ENCODE peak calls at places on chromosome 4, in seven cellular contexts. One of them, this sample, is unnamed.

GRCh38 chr4:67051000-67051789 is 494.1 kb downstream of the CENPC start:
- DNase-seq in HCT116: no peak
- DNase-seq in kidney: no peak
- DNase-seq in glutamatergic neuron: no peak
- DNase-seq in lower lobe of right lung: no peak
- DNase-seq in AG10803: no peak
- DNase-seq in pancreas: no peak
- DNase-seq in this sample: no peak

GRCh38 chr4:117495802-117496201 is 410.4 kb upstream of the TRAM1L1 start:
- DNase-seq in HCT116: no peak
- DNase-seq in kidney: no peak
- DNase-seq in glutamatergic neuron: no peak
- DNase-seq in lower lobe of right lung: no peak
- DNase-seq in AG10803: no peak
- DNase-seq in pancreas: no peak
- DNase-seq in this sample: no peak

GRCh38 chr4:89797117-89797516 is 39.8 kb downstream of the SNCA start:
- DNase-seq in HCT116: no peak
- DNase-seq in kidney: peak
- DNase-seq in glutamatergic neuron: no peak
- DNase-seq in lower lobe of right lung: no peak
- DNase-seq in AG10803: peak
- DNase-seq in pancreas: no peak
- DNase-seq in this sample: no peak

GRCh38 chr4:80237992-80238391 is 28.5 kb upstream of the FGF5 start:
- DNase-seq in HCT116: no peak
- DNase-seq in kidney: no peak
- DNase-seq in glutamatergic neuron: no peak
- DNase-seq in lower lobe of right lung: no peak
- DNase-seq in AG10803: peak
- DNase-seq in pancreas: no peak
- DNase-seq in this sample: no peak

GRCh38 chr4:1726146-1726934 is 5.0 kb downstream of the TACC3 start:
- DNase-seq in HCT116: peak
- DNase-seq in kidney: peak
- DNase-seq in glutamatergic neuron: peak
- DNase-seq in lower lobe of right lung: peak
- DNase-seq in AG10803: peak
- DNase-seq in pancreas: peak
- DNase-seq in this sample: peak

GRCh38 chr4:109215511-109215910 is 86.9 kb downstream of the COL25A1 start:
- DNase-seq in HCT116: no peak
- DNase-seq in kidney: no peak
- DNase-seq in glutamatergic neuron: no peak
- DNase-seq in lower lobe of right lung: no peak
- DNase-seq in AG10803: no peak
- DNase-seq in pancreas: no peak
- DNase-seq in this sample: no peak

GRCh38 chr4:73705056-73705432 is 35.3 kb upstream of the CXCL8 start:
- DNase-seq in HCT116: no peak
- DNase-seq in kidney: no peak
- DNase-seq in glutamatergic neuron: no peak
- DNase-seq in lower lobe of right lung: no peak
- DNase-seq in AG10803: peak
- DNase-seq in pancreas: no peak
- DNase-seq in this sample: no peak

GRCh38 chr4:48127882-48128394 is 6.1 kb downstream of the TXK start:
- DNase-seq in HCT116: peak
- DNase-seq in kidney: no peak
- DNase-seq in glutamatergic neuron: peak
- DNase-seq in lower lobe of right lung: peak
- DNase-seq in AG10803: peak
- DNase-seq in pancreas: peak
- DNase-seq in this sample: no peak

GRCh38 chr4:24777528-24777927 is 17.8 kb upstream of the SOD3 start:
- DNase-seq in HCT116: no peak
- DNase-seq in kidney: no peak
- DNase-seq in glutamatergic neuron: no peak
- DNase-seq in lower lobe of right lung: no peak
- DNase-seq in AG10803: no peak
- DNase-seq in pancreas: no peak
- DNase-seq in this sample: no peak

GRCh38 chr4:76589402-76589801 is 154.4 kb downstream of the SHROOM3 start:
- DNase-seq in HCT116: no peak
- DNase-seq in kidney: no peak
- DNase-seq in glutamatergic neuron: no peak
- DNase-seq in lower lobe of right lung: no peak
- DNase-seq in AG10803: peak
- DNase-seq in pancreas: no peak
- DNase-seq in this sample: no peak

GRCh38 chr4:85607624-85608023 is 132.7 kb downstream of the ARHGAP24 start:
- DNase-seq in HCT116: no peak
- DNase-seq in kidney: no peak
- DNase-seq in glutamatergic neuron: no peak
- DNase-seq in lower lobe of right lung: no peak
- DNase-seq in AG10803: no peak
- DNase-seq in pancreas: peak
- DNase-seq in this sample: no peak

GRCh38 chr4:151859646-151860045 is 98.8 kb upstream of the GATB start:
- DNase-seq in HCT116: no peak
- DNase-seq in kidney: no peak
- DNase-seq in glutamatergic neuron: no peak
- DNase-seq in lower lobe of right lung: no peak
- DNase-seq in AG10803: no peak
- DNase-seq in pancreas: no peak
- DNase-seq in this sample: no peak

GRCh38 chr4:15525080-15525479 is 55.4 kb downstream of the CC2D2A start:
- DNase-seq in HCT116: peak
- DNase-seq in kidney: no peak
- DNase-seq in glutamatergic neuron: no peak
- DNase-seq in lower lobe of right lung: no peak
- DNase-seq in AG10803: no peak
- DNase-seq in pancreas: no peak
- DNase-seq in this sample: no peak

GRCh38 chr4:109147135-109147534 is 155.3 kb downstream of the COL25A1 start:
- DNase-seq in HCT116: no peak
- DNase-seq in kidney: no peak
- DNase-seq in glutamatergic neuron: no peak
- DNase-seq in lower lobe of right lung: no peak
- DNase-seq in AG10803: no peak
- DNase-seq in pancreas: no peak
- DNase-seq in this sample: no peak

GRCh38 chr4:54228064-54228527 is 997 bp upstream of the PDGFRA start:
- DNase-seq in HCT116: no peak
- DNase-seq in kidney: peak
- DNase-seq in glutamatergic neuron: peak
- DNase-seq in lower lobe of right lung: peak
- DNase-seq in AG10803: peak
- DNase-seq in pancreas: peak
- DNase-seq in this sample: peak

GRCh38 chr4:100738388-100739165 is 220.8 kb upstream of the EMCN start:
- DNase-seq in HCT116: peak
- DNase-seq in kidney: no peak
- DNase-seq in glutamatergic neuron: no peak
- DNase-seq in lower lobe of right lung: no peak
- DNase-seq in AG10803: peak
- DNase-seq in pancreas: no peak
- DNase-seq in this sample: no peak

DNA sequence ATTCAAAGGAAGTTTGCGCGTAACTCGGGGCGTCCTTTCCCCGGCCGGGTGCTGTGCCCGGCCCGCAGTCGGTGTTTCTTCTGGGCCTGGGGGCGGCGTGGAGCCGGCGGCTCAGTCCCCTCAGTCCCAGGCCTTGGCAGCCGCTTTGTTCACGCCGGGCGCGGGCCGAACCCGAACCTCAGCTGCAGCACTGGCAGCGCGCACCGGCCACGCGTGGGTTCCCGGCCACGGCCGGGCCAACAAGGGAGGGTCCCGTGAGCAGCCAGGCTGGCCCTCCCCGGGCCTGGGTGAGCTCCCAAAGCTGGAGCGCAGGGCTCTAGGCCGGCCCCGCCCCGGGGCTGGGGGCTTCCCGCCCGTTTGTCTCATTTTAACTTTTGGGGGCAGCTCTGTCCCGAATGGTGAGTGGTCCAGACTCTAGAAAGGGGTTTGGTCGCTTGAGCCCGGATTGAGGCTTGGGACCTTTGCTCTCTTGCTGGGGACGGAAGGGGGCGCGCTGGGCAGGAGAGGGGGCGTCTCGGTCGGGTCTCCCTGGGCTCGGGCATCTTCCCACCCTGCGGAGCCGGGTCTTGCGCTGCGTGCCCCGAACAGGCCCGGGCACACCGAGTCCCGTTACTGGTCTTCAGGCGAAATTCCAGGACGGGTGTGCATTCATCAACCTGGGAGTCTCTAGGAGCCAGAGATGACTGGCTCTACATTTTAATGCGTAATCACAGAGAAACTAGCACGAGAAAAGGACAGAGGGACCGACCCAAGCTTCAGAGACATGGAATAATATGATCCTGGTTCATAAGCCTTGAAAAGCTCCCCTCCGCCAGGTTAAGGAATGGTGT is 177.1 kb downstream of the CBR4 start:
- DNase-seq in HCT116: no peak
- DNase-seq in kidney: peak
- DNase-seq in glutamatergic neuron: peak
- DNase-seq in lower lobe of right lung: no peak
- DNase-seq in AG10803: no peak
- DNase-seq in pancreas: peak
- DNase-seq in this sample: no peak
- TF ChIP-seq CTCF in HCT116: no peak
- TF ChIP-seq CTCF in kidney: no peak
- TF ChIP-seq CTCF in glutamatergic neuron: no peak
- TF ChIP-seq CTCF in lower lobe of right lung: no peak
- TF ChIP-seq CTCF in AG10803: peak
- TF ChIP-seq CTCF in pancreas: no peak
- TF ChIP-seq CTCF in this sample: no peak

DNA sequence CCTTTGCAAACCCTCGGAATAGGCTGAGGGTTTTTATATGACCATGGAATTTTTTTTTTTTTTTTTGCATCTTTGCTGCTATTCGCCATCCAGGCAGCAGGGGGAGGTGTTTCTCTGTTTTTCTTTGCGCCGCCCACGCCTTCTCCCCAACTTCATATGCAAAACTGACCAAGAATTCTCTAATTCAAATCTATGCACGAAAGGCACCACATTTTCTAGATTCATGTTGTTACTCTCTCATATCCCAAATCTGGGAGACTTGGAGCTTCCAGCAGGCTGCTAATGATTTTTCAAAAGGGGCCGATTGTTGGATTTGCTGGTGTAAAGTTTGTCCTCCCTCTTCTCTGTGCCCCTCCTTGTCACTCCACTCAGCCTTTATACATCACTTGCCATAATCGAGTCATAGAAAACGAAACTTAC is 29.1 kb upstream of the BOD1L1 start:
- DNase-seq in HCT116: no peak
- DNase-seq in kidney: peak
- DNase-seq in glutamatergic neuron: peak
- DNase-seq in lower lobe of right lung: peak
- DNase-seq in AG10803: peak
- DNase-seq in pancreas: peak
- DNase-seq in this sample: peak
- TF ChIP-seq CTCF in HCT116: peak
- TF ChIP-seq CTCF in kidney: peak
- TF ChIP-seq CTCF in glutamatergic neuron: peak
- TF ChIP-seq CTCF in lower lobe of right lung: peak
- TF ChIP-seq CTCF in AG10803: peak
- TF ChIP-seq CTCF in pancreas: peak
- TF ChIP-seq CTCF in this sample: no peak

DNA sequence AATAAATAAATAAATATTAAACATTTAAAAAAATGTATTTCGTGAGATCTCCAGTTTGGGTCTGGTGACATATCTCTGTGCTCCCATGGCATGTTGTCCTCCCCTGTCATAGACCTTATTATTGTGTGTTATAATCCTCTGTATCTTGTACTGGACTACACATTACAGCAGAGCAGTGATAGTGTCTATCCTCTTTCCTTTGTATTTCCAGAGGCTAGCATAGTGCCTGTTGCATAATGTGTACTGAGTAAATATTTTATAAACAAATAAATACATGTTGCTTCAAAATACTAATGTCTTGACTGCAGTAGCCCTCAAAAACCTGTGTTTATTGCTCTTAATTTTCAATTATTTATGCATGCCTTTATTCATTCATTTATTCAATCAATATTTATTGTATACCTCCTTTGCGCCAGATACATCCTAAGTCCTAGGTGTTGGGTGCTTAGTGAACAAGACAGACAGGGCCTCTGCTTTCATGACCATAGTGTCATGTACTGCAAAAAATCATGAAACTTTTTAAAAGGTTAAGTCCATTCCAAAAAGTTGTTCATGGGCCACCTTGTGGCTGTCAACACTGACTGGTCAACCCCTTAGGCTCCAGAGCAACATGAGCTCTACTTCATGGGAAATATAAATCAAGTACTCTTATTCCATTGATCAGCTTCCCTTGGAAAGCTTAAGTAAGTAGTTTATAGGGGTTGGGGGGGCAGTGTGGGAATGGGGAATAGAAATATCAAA is 303.9 kb downstream of the IQCM start:
- DNase-seq in HCT116: no peak
- DNase-seq in kidney: no peak
- DNase-seq in glutamatergic neuron: no peak
- DNase-seq in lower lobe of right lung: no peak
- DNase-seq in AG10803: no peak
- DNase-seq in pancreas: no peak
- DNase-seq in this sample: no peak
- TF ChIP-seq CTCF in HCT116: peak
- TF ChIP-seq CTCF in kidney: no peak
- TF ChIP-seq CTCF in glutamatergic neuron: no peak
- TF ChIP-seq CTCF in lower lobe of right lung: no peak
- TF ChIP-seq CTCF in AG10803: no peak
- TF ChIP-seq CTCF in pancreas: no peak
- TF ChIP-seq CTCF in this sample: no peak

DNA sequence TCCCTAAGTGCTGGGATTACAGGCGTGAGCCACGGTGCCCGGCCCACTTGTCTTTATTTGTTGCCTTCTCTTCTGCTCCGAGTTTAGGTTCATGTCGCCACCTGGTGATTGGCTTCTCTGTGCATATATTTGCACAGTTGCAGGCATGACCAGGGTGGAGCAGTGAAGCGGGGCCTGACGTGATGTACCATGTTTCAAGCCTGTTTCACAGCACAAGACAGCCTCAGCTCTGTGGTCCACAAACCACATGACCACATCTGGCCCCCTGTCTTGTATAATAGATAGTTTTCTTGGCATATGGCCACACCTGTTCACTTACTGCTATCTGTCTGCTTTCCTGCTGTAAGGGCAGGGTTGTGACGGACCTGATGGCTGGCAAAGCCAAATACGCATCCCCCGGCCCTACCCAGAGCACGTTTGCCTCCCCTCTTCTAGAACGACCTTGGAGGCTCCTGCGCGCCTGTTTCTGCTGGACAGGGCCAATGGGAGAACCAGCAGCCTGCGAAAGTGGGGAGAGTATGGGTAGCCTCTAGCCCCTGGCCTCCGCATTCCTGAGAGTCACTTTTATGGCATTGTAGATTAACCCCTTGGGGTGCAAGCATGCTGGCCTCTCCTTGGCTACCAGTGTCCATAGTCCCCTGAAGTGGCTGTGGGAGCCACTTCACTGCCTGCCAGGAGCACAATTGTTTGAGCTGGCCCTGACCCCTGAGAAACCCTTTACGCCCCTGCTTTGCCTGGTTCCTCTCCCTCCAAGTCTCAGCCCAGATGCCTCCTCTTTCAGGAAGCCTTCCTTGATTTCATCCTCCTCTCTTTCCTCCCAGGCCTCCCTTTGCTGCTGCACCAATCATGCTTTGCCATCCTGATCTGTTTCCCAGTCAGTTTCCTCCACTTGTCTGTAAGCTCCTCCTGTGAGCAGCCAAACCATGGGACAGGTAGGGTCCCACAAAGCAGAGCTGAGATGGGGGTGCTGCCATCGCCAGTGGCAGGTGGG is 6.0 kb upstream of the SH3TC1 start:
- DNase-seq in HCT116: peak
- DNase-seq in kidney: no peak
- DNase-seq in glutamatergic neuron: peak
- DNase-seq in lower lobe of right lung: peak
- DNase-seq in AG10803: peak
- DNase-seq in pancreas: peak
- DNase-seq in this sample: no peak
- TF ChIP-seq CTCF in HCT116: no peak
- TF ChIP-seq CTCF in kidney: peak
- TF ChIP-seq CTCF in glutamatergic neuron: no peak
- TF ChIP-seq CTCF in lower lobe of right lung: peak
- TF ChIP-seq CTCF in AG10803: peak
- TF ChIP-seq CTCF in pancreas: no peak
- TF ChIP-seq CTCF in this sample: no peak

This sample was measured in omental fat pad.